ENCODE peak calls at places on chromosomes 12 and 14, in four cellular contexts. I is psoas muscle, W is pancreas, D is stomach. V is an unnamed sample.
A peak's percentile ranks its signal among the peaks of the same experiment; 100 is the strongest.

GRCh38 chr14:51454351-51454750 is 197.4 kb upstream of the FRMD6 start:
- DNase-seq in D (no peak), W (no peak), I (no peak), V (no peak)

GRCh38 chr14:27050195-27050594 is 452.4 kb upstream of the NOVA1 start:
- DNase-seq in D (no peak), I (no peak), W (no peak), V (no peak)

GRCh38 chr12:24198070-24198469 is 248.6 kb upstream of the SOX5 start:
- DNase-seq in I (no peak), D (no peak), W (no peak), V (no peak)

GRCh38 chr12:75444444-75445136 is 36.0 kb upstream of the GLIPR1 start:
- DNase-seq in I (no peak), W (no peak), D (no peak), V (no peak)

GRCh38 chr14:28502517-28502916 is 264.1 kb upstream of the FOXG1 start:
- DNase-seq in I (no peak), D (no peak), W (no peak), V (no peak)

GRCh38 chr12:53770281-53770680 is 18.5 kb upstream of the CISTR start:
- DNase-seq in I (no peak), W (no peak), D (no peak), V (no peak)

GRCh38 chr12:111304642-111305071 is 64.2 kb downstream of the PHETA1 start:
- DNase-seq in D (no peak), W (no peak), I (no peak), V (no peak)

GRCh38 chr12:114799574-114800487 is 115.9 kb upstream of the TBX3 start:
- DNase-seq in W (peak; percentile 93), D (peak; percentile 92), I (no peak), V (peak; percentile 22)

GRCh38 chr12:43148711-43149110 is 403.3 kb downstream of the ADAMTS20 start:
- DNase-seq in W (no peak), I (no peak), D (no peak), V (no peak)

GRCh38 chr12:40947812-40948211 is 240.3 kb upstream of the PDZRN4 start:
- DNase-seq in W (no peak), I (no peak), D (no peak), V (no peak)

GRCh38 chr12:24421759-24422158 is 472.3 kb upstream of the SOX5 start:
- DNase-seq in D (no peak), I (no peak), W (no peak), V (no peak)

GRCh38 chr14:61695695-61696527 is 598 bp downstream of the HIF1A start:
- DNase-seq in D (peak; percentile 53), I (peak; percentile 74), W (peak; percentile 65), V (peak; percentile 69)

GRCh38 chr14:20934148-20934762 is 21.0 kb upstream of the RNASE2 start:
- DNase-seq in I (peak; percentile 53), W (no peak), D (peak; percentile 36), V (no peak)

GRCh38 chr14:86654558-86655184 is 1124.7 kb downstream of the FLRT2 start:
- DNase-seq in D (peak; percentile 80), I (no peak), W (peak; percentile 51), V (peak; percentile 51)

GRCh38 chr14:97459180-97459579 is 662.0 kb downstream of the VRK1 start:
- DNase-seq in I (no peak), W (no peak), D (no peak), V (no peak)

GRCh38 chr14:92511472-92512247 is 1.9 kb upstream of the RIN3 start:
- DNase-seq in W (no peak), D (no peak), I (no peak), V (peak; percentile 74)

GRCh38 chr12:56221233-56221756 is 427 bp downstream of the RNF41 start:
- DNase-seq in D (peak; percentile 58), W (peak; percentile 62), I (peak; percentile 73), V (peak; percentile 53)

GRCh38 chr14:80135305-80136088 is 75.8 kb downstream of the DIO2 start:
- DNase-seq in W (no peak), I (no peak), D (no peak), V (no peak)

GRCh38 chr12:131090254-131091210 is 136.8 kb downstream of the ADGRD1 start:
- DNase-seq in I (no peak), W (peak; percentile 8), D (no peak), V (no peak)

GRCh38 chr12:1059162-1059561 is 68.1 kb downstream of the ERC1 start:
- DNase-seq in W (no peak), D (no peak), I (no peak), V (no peak)

GRCh38 chr12:12624479-12625120 is 12.9 kb downstream of the CREBL2 start:
- DNase-seq in W (no peak), I (no peak), D (no peak), V (no peak)

GRCh38 chr14:20327005-20327869 is 5.8 kb downstream of the CCNB1IP1 start:
- DNase-seq in I (no peak), D (no peak), W (no peak), V (peak; percentile 33)

GRCh38 chr14:27186048-27186447 is 588.2 kb upstream of the NOVA1 start:
- DNase-seq in W (no peak), D (no peak), I (no peak), V (no peak)

GRCh38 chr12:111298583-111299436 is 70.1 kb downstream of the PHETA1 start:
- DNase-seq in I (peak; percentile 65), D (peak; percentile 34), W (no peak), V (peak; percentile 32)

GRCh38 chr12:2076196-2076570 is 23.4 kb downstream of the CACNA1C start:
- DNase-seq in D (no peak), W (no peak), I (no peak), V (no peak)

GRCh38 chr12:68189766-68190700 is 30.5 kb upstream of the IFNG start:
- DNase-seq in D (no peak), I (no peak), W (no peak), V (no peak)

GRCh38 chr12:58148405-58148804 is 207.0 kb downstream of the ATP23 start:
- DNase-seq in I (no peak), W (no peak), D (no peak), V (no peak)

GRCh38 chr12:70045036-70045435 is 198.2 kb upstream of the CNOT2 start:
- DNase-seq in W (no peak), I (no peak), D (no peak), V (peak; percentile 38)

GRCh38 chr12:34604227-34604626 is 581.9 kb downstream of the ALG10 start:
- DNase-seq in I (no peak), W (no peak), D (no peak), V (no peak)

GRCh38 chr14:69500096-69500495 is 15.6 kb downstream of the PLEKHD1 start:
- DNase-seq in I (no peak), D (no peak), W (no peak), V (no peak)

GRCh38 chr12:54437243-54437642 is 18.2 kb upstream of the ITGA5 start:
- DNase-seq in I (no peak), D (no peak), W (no peak), V (no peak)

GRCh38 chr14:97025722-97026121 is 228.5 kb downstream of the VRK1 start:
- DNase-seq in I (no peak), D (no peak), W (no peak), V (no peak)

GRCh38 chr14:105071326-105071725 is 6.1 kb upstream of the GPR132 start:
- DNase-seq in I (no peak), W (no peak), D (no peak), V (no peak)

GRCh38 chr14:103931422-103931821 is 3.2 kb downstream of the TDRD9 start:
- DNase-seq in D (no peak), I (no peak), W (no peak), V (no peak)

GRCh38 chr12:22283006-22283506 is 51.5 kb downstream of the ST8SIA1 start:
- DNase-seq in D (no peak), W (no peak), I (no peak), V (no peak)

GRCh38 chr12:49515266-49515665 is 23.6 kb upstream of the KCNH3 start:
- DNase-seq in D (no peak), I (no peak), W (no peak), V (no peak)

GRCh38 chr12:77999074-77999715 is 168.5 kb downstream of the NAV3 start:
- DNase-seq in D (no peak), I (no peak), W (no peak), V (no peak)

GRCh38 chr12:3912863-3913262 is 39.7 kb upstream of the PARP11 start:
- DNase-seq in W (no peak), I (no peak), D (no peak), V (no peak)

GRCh38 chr12:3913278-3913677 is 40.1 kb upstream of the PARP11 start:
- DNase-seq in W (no peak), D (no peak), I (no peak), V (no peak)
- H3K27me3 ChIP-seq in W (no peaks in the 10 kb centered on the region), D (no peaks in the 10 kb centered on the region), I (no peaks in the 10 kb centered on the region), V (no peaks in the 10 kb centered on the region)

DNA sequence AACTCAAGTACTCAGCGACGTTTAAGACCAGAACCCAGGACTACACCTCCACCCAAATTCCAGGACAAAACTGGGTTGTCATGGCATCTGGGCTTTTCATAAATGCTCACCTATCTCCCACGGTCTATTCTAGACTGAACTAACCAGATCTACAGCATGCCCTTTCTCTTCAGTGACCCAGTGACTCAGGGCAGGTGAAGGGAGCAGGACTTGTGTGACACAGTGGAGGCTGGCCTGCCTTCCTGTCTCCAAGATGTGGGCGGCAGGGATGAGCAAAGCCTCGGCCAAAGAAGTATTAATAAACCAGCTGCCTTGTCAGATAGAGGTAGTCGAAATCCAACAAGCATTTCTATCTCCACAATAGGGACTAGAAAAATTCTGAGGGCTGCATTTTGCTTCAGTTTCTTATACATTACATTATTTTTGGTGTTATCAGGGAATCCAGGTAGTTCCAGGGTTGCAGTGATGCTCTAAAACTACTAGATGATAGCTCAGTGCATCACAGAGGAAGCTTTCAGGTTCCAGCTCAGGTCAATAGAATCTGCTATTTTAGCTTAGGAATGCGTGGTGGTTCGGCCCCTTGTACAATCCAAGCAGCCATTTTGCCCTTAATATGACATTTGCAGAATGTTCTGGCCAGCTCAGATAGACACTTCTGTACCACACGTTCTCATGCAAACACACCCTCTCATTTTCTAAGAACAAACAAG is 4.2 kb upstream of the GLRX5 start:
- DNase-seq in D (no peak), W (no peak), I (no peak), V (no peak)
- H3K4me3 ChIP-seq in D (no peak overlapping the region), W (no peak overlapping the region), I (no peak overlapping the region), V (no peak overlapping the region)

GRCh38 chr14:66507722-66508546 is at the start of gene GPHN:
- DNase-seq in D (peak; percentile 96), I (peak; percentile 98), W (peak; percentile 97), V (peak; percentile 96)
- TF ChIP-seq CTCF in D (peak; percentile 13), I (peak; percentile 38), W (no peak), V (no peak)

GRCh38 chr14:36582874-36583241 is 444 bp upstream of the NKX2-8 start:
- DNase-seq in I (no peak), W (no peak), D (no peak), V (no peak)
- H3K27me3 ChIP-seq in I (peaks cover 7% of the 10 kb centered on the region), W (peaks cover 21% of the 10 kb centered on the region), D (peaks cover 65% of the 10 kb centered on the region), V (peaks cover 69% of the 10 kb centered on the region)

GRCh38 chr12:62256408-62257079 is 3.7 kb upstream of the USP15 start:
- DNase-seq in D (no peak), I (no peak), W (peak; percentile 38), V (no peak)
- H3K4me3 ChIP-seq in D (no peak overlapping the region), I (no peak overlapping the region), W (no peak overlapping the region), V (no peak overlapping the region)

GRCh38 chr14:59004012-59004411 is 184.5 kb upstream of the DAAM1 start:
- DNase-seq in W (no peak), I (no peak), D (no peak), V (no peak)
- TF ChIP-seq CTCF in W (no peak), I (no peak), D (no peak), V (no peak)

GRCh38 chr12:42039599-42039998 is 105.1 kb downstream of the GXYLT1 start:
- DNase-seq in I (no peak), W (no peak), D (no peak), V (no peak)
- H3K27me3 ChIP-seq in I (no peaks in the 10 kb centered on the region), W (no peaks in the 10 kb centered on the region), D (no peaks in the 10 kb centered on the region), V (no peaks in the 10 kb centered on the region)

V was measured in colonic mucosa.